ENCODE peak calls at places on chromosomes 4 and X, in seven cellular contexts. E, K, I, D, R, H and L are unnamed samples.

GRCh38 chr4:43766648-43767047 is 682.0 kb downstream of the KCTD8 start:
- DNase-seq in D (no peak), H (no peak), E (no peak), I (no peak), R (no peak), K (no peak), L (no peak)

GRCh38 chr4:186957952-186958555 is 234.4 kb upstream of the FAT1 start:
- DNase-seq in H (no peak), I (no peak), R (peak), K (no peak), D (peak), E (no peak), L (peak)

GRCh38 chr4:87422104-87423052 is at the start of gene NUDT9:
- DNase-seq in D (peak), H (peak), K (peak), E (peak), R (peak), I (peak), L (peak)

GRCh38 chr4:168028970-168029610 is 63.2 kb upstream of the ANXA10 start:
- DNase-seq in R (no peak), H (no peak), I (no peak), D (peak), K (no peak), E (no peak), L (peak)

GRCh38 chrX:17328837-17329236 is 46.2 kb upstream of the NHS start:
- DNase-seq in I (no peak), K (no peak), E (no peak), H (no peak), D (no peak), R (no peak), L (no peak)

GRCh38 chr4:37967749-37968148 is 7.6 kb downstream of the PTTG2 start:
- DNase-seq in I (no peak), K (no peak), D (peak), H (no peak), E (no peak), R (no peak), L (no peak)

GRCh38 chrX:153524234-153524633 is 6.8 kb downstream of the ATP2B3 start:
- DNase-seq in R (no peak), H (no peak), E (no peak), D (no peak), I (no peak), K (no peak), L (no peak)

GRCh38 chrX:56798866-56799864 is 70.1 kb downstream of the NBDY start:
- DNase-seq in I (peak), E (peak), D (no peak), H (no peak), K (no peak), R (no peak), L (no peak)

GRCh38 chr4:129926936-129927335 is 831.0 kb downstream of the C4orf33 start:
- DNase-seq in I (no peak), D (no peak), R (no peak), E (no peak), H (no peak), K (no peak), L (peak)

DNA sequence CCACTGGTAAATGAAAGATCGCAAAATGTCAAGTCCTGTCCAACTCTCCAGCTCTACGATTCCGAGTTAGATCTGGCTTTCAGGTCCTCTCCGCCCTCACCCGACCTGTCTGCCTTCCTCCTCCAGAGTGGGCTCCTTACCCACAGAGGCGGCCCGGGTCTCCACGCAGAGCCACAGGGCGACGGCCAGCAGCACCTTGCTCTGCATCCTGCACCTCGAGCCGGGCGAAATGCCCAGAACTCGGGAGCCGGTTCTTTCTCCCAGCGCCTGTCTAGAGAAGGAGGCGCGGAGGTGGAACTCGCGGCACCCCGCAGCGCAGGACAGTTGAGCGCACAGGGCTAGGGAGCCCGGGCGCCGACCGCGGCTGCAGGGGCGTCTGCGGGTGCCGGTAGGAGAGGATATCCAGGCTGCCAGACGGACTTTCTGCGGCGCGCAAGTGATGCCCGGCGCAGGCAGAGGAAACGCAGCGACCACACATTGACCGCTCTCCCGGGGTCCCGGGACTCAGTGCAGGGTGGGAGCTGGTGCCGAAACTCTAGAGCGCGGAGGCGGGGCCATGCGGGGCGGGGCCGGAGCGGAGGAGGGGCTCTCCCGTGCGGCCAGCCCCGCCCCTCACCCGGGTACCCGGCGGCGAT is at the start of gene KDR:
- DNase-seq in H (peak), D (no peak), E (peak), R (no peak), K (no peak), I (peak), L (peak)
- H3K4me3 ChIP-seq in H (peak), D (peak), E (peak), R (peak), K (peak), I (peak), L (peak)

GRCh38 chr4:48270516-48270897 is 869 bp upstream of the TEC start:
- DNase-seq in H (no peak), E (no peak), D (no peak), K (no peak), I (no peak), R (no peak), L (no peak)

GRCh38 chr4:48268956-48269860 is at the start of gene TEC:
- DNase-seq in I (peak), K (no peak), H (peak), R (no peak), E (peak), D (no peak), L (no peak)

GRCh38 chr4:48271048-48271452 is 1.4 kb upstream of the TEC start:
- DNase-seq in R (no peak), K (no peak), I (no peak), D (no peak), E (no peak), H (no peak), L (no peak)

GRCh38 chr4:48269861-48270515 is 350 bp upstream of the TEC start:
- DNase-seq in R (no peak), D (peak), I (peak), E (peak), H (peak), K (peak), L (peak)

DNA sequence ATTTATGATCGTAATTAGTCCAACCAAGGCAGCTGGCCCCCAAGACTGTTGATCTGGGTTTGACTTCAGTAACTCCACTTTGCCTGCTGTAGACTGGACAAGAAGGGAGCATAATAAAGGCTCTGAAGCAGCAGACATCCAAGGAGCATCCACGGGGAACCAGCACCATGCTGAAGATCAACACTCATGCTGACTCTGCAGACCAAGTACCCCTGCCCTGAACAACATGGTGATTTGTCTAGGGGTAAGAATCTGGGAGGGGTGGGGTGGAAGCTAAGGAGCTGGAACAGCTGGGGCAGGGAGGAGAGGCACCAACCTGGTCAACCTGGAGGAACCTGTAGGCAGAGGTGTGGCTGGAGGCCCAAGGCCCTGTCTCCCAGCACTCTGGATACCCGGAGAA is 2.1 kb downstream of the TEC start:
- DNase-seq in E (no peak), D (no peak), H (no peak), K (no peak), I (no peak), R (no peak), L (no peak)
- H3K4me3 ChIP-seq in E (no peak), D (no peak), H (no peak), K (no peak), I (no peak), R (no peak), L (no peak)

DNA sequence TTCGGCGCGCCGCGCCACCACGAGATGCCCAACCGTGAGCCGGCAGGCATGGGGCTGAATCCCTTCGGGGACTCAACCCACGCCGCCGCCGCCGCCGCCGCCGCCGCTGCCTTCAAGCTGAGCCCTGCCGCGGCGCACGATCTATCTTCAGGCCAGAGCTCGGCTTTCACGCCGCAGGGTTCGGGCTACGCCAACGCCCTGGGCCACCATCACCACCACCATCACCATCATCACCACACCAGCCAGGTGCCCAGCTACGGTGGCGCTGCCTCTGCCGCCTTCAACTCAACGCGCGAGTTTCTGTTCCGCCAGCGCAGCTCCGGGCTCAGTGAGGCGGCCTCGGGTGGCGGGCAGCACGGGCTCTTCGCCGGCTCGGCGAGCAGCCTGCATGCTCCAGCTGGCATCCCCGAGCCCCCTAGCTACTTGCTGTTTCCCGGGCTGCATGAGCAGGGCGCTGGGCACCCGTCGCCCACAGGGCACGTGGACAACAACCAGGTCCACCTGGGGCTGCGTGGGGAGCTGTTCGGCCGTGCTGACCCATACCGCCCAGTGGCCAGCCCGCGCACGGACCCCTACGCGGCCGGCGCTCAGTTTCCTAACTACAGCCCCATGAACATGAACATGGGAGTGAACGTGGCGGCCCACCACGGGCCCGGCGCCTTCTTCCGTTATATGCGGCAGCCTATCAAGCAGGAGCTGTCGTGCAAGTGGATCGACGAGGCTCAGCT is 983 bp downstream of the ZIC3 start:
- DNase-seq in K (no peak), H (no peak), E (no peak), I (no peak), D (no peak), R (no peak), L (no peak)
- H3K4me3 ChIP-seq in K (no peak), H (peak), E (peak), I (no peak), D (no peak), R (peak), L (no peak)

GRCh38 chr4:5890063-5890727 is 2.7 kb downstream of the CRMP1 start:
- DNase-seq in H (peak), K (no peak), R (no peak), I (no peak), E (no peak), D (peak), L (no peak)
- H3K4me3 ChIP-seq in H (peak), K (no peak), R (no peak), I (no peak), E (no peak), D (no peak), L (no peak)

GRCh38 chr4:81503586-81503985 is 31.9 kb upstream of the RASGEF1B start:
- DNase-seq in I (no peak), D (no peak), R (no peak), E (no peak), H (no peak), K (no peak), L (no peak)

GRCh38 chr4:81502561-81502960 is 30.9 kb upstream of the RASGEF1B start:
- DNase-seq in R (no peak), D (no peak), H (no peak), E (no peak), K (no peak), I (no peak), L (no peak)

GRCh38 chr4:81506731-81507130 is 35.0 kb upstream of the RASGEF1B start:
- DNase-seq in R (no peak), K (no peak), E (no peak), I (no peak), D (no peak), H (no peak), L (no peak)

GRCh38 chr4:81507530-81507929 is 35.8 kb upstream of the RASGEF1B start:
- DNase-seq in E (no peak), R (no peak), D (no peak), K (no peak), I (no peak), H (no peak), L (no peak)

DNA sequence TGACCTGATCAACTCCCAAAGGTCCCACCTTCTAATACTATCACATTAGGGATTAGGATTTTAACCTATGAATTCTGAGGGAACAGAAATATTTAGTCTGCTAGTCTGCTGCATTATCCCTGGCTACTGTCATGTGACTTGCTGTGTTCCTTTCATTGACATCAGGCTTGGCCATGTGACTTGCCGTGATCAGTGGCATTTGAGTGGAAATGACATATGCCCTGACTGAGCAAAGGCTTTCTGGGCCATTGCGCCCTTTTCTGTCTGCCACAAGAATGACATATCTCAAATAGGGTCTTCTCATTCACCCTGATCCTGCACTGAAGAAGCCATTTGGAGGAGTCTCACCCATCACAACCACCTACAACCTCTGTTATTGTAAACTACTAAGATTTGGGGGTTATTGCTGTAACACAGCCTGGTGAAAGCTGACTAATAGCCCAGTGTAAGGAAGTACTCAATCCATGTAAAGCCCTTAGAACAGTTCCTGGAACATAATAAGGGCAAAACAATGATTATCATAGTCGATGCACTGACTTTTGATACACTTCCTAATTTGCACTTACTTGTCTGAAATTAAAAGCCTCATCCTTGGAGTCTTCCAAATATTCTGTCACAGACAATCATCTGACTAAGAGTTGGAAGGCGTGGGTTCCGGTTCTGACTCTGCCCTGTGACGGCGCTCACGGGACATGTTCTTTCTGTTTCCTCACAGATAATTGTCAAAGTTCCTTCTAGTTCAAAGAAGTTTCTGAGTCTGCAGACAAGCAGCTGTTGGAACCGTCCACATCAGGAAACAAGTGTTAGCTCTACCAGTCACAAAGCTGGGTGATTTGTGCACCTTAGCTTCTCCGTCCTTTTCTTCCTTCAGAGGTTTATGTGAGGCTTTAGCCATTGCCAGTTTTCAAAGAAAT is 33.2 kb upstream of the RASGEF1B start:
- DNase-seq in H (no peak), E (peak), D (no peak), K (no peak), R (no peak), I (no peak), L (no peak)
- H3K4me3 ChIP-seq in H (no peak), E (no peak), D (no peak), K (no peak), R (no peak), I (no peak), L (no peak)

GRCh38 chr4:103904126-103904525 is 184.3 kb upstream of the TACR3 start:
- DNase-seq in K (no peak), H (no peak), I (no peak), E (no peak), D (no peak), R (no peak), L (peak)

GRCh38 chr4:103902730-103903129 is 182.9 kb upstream of the TACR3 start:
- DNase-seq in H (no peak), D (no peak), K (no peak), R (no peak), I (no peak), E (no peak), L (no peak)

GRCh38 chr4:103907414-103907813 is 187.6 kb upstream of the TACR3 start:
- DNase-seq in I (no peak), D (no peak), R (no peak), K (no peak), H (no peak), E (no peak), L (no peak)
- H3K4me3 ChIP-seq in I (no peak), D (no peak), R (no peak), K (no peak), H (no peak), E (no peak), L (no peak)